ENCODE peak calls at places on chromosomes 13 and 19, in four cellular contexts. I is IMR-90, Y is H9, V is H1. U is an unnamed sample.

GRCh38 chr19:480016-480855 is 16.1 kb upstream of the MADCAM1 start:
- DNase-seq in I (no peak), V (no peak), Y (peak), U (peak)

GRCh38 chr13:28047784-28048388 is 52.5 kb downstream of the FLT3 start:
- DNase-seq in I (peak), Y (no peak), V (no peak), U (no peak)

GRCh38 chr13:74093691-74094090 is 40.5 kb downstream of the KLF12 start:
- DNase-seq in Y (no peak), V (no peak), I (peak), U (no peak)

GRCh38 chr13:42398542-42398941 is 126.6 kb downstream of the AKAP11 start:
- DNase-seq in V (no peak), Y (no peak), I (no peak), U (no peak)

GRCh38 chr19:13001502-13002388 is 6.5 kb downstream of the NFIX start:
- DNase-seq in Y (no peak), I (no peak), V (no peak), U (no peak)

GRCh38 chr13:44058586-44059238 is 179.0 kb downstream of the LACC1 start:
- DNase-seq in V (no peak), I (no peak), Y (no peak), U (no peak)

GRCh38 chr13:31801088-31801487 is 61.8 kb downstream of the RXFP2 start:
- DNase-seq in V (no peak), I (no peak), Y (no peak), U (no peak)

GRCh38 chr13:105994340-105994739 is 541.1 kb downstream of the EFNB2 start:
- DNase-seq in I (no peak), Y (no peak), V (no peak), U (no peak)

GRCh38 chr19:33094504-33095067 is 13.6 kb downstream of the GPATCH1 start:
- DNase-seq in V (no peak), Y (no peak), I (no peak), U (no peak)

GRCh38 chr19:46040952-46041500 is at the start of gene IGFL4:
- DNase-seq in I (no peak), V (no peak), Y (no peak), U (no peak)

GRCh38 chr19:15829277-15829770 is 13.9 kb upstream of the OR10H1 start:
- DNase-seq in Y (no peak), I (no peak), V (no peak), U (no peak)

GRCh38 chr13:34070006-34070405 is 252.1 kb downstream of the RFC3 start:
- DNase-seq in I (peak), Y (no peak), V (no peak), U (no peak)

GRCh38 chr19:31095100-31095804 is 254.0 kb downstream of the TSHZ3 start:
- DNase-seq in Y (no peak), V (no peak), I (no peak), U (no peak)

GRCh38 chr19:49335071-49335783 is at the start of gene CD37:
- DNase-seq in V (no peak), I (no peak), Y (peak), U (no peak)

GRCh38 chr19:35919306-35919705 is 11.2 kb upstream of the TYROBP start:
- DNase-seq in V (no peak), Y (no peak), I (no peak), U (no peak)
- H4K5ac ChIP-seq in V (no peak), Y (no peak), I (no peak), U (no peak)

GRCh38 chr19:44757057-44757734 is 8.7 kb downstream of the BCL3 start:
- DNase-seq in V (no peak), Y (no peak), I (peak), U (no peak)
- H4K5ac ChIP-seq in V (no peak), Y (no peak), I (peak), U (no peak)

GRCh38 chr13:24624801-24625231 is 55.4 kb upstream of the ATP12A start:
- DNase-seq in Y (no peak), I (no peak), V (no peak), U (no peak)
- H4K5ac ChIP-seq in Y (no peak), I (no peak), V (no peak), U (no peak)

GRCh38 chr13:51636349-51636890 is 52.2 kb downstream of the WDFY2 start:
- DNase-seq in I (no peak), V (no peak), Y (no peak), U (no peak)

GRCh38 chr13:51639171-51639570 is 54.9 kb downstream of the WDFY2 start:
- DNase-seq in V (no peak), Y (no peak), I (peak), U (no peak)

GRCh38 chr13:51637852-51638496 is 53.7 kb downstream of the WDFY2 start:
- DNase-seq in Y (no peak), I (no peak), V (no peak), U (peak)

GRCh38 chr13:51635137-51635878 is 51.0 kb downstream of the WDFY2 start:
- DNase-seq in I (no peak), V (no peak), Y (no peak), U (no peak)

DNA sequence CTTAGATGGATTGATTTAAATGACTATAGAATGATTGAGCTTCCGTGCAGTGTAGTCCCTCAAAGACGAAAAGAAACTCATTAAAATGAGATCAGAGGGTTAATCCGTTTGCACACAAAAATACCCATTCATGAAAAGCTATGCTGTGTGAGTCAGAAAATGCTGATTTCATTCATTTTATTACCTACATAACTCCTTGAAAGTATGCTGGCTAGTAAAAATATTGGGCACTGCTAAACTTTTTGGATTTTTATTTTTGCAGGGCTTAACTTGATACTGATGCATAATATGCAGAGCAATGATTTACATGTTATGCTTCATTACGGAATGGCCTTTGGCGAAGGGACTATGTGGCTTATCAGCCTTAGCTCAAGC is 54.2 kb downstream of the WDFY2 start:
- DNase-seq in Y (no peak), V (no peak), I (no peak), U (peak)
- H4K5ac ChIP-seq in Y (no peak), V (peak), I (no peak), U (no peak)

DNA sequence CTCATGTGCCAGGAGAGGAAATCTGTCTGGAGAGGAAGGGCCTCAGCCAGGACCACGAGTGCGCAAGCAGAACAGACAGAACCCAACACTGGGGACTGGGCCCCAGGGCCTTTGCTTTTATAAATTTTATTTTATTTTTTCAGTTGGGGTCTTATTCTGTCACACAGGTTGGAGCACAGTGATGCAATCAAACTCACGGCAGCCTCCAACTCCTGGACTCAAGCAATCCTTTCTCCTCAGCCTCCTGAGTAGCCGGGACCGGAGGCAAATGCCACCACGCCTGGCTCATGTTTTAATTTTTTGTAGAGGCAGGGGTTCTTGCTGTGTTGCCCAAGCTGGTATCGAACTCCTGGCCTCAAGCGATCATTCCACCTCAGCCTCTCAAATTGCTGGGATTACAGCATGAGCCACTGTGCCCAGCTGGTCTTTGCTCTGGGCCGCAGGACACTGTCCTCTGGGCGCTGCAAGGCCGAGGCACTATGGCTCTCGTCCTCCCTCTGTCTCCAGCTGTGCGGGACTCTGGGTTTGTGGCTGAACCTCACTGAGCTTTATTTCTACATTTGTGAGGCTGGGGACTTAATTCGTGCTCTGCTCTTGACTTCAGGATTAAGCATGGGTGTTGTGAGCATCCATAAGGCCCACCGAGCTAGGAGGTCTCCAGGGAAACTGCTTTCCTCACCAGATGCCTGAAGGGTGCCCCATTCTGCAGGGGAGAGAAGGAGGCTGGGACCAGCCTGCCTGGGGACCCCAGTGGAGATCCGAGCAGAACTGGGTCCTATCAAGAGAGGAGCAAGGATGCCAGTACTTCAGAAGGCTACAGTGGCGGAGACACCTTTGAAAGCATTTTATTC is 144.2 kb upstream of the VSTM2B start:
- DNase-seq in V (no peak), Y (peak), I (no peak), U (no peak)
- H4K5ac ChIP-seq in V (no peak), Y (no peak), I (no peak), U (no peak)

GRCh38 chr19:57563547-57563946 is 3.9 kb upstream of the ZNF550 start:
- DNase-seq in V (no peak), Y (no peak), I (no peak), U (no peak)
- H4K5ac ChIP-seq in V (no peak), Y (no peak), I (no peak), U (no peak)

DNA sequence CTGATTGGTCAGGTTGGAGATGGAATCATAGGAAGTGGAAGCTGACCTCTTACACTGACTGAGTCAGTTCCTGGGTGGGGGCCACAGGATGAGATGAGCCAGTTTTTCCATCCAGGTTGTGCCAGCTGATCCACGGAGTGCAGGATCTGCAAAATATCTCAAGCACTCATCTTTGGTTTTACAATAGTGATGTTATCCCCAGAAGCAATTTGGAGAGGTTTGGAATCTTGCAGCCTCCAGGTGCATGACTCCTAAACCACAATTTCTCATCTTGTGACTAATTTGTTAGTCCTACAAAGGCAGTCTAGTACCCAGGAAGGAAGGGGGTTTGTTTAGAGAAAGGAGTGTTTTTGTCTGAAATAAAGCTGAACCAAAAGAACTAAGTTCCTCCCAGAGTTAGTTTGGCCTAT is 212.8 kb downstream of the SLITRK6 start:
- DNase-seq in Y (no peak), V (no peak), I (peak), U (no peak)
- H4K5ac ChIP-seq in Y (no peak), V (no peak), I (no peak), U (no peak)

U was measured in mesendoderm.